ENCODE peak calls at places on chromosomes 11 and 22, in six cellular contexts. One of them, this sample, is unnamed. For H3K4me1, the result is how much of the 10 kb centered on the place peaks cover.

GRCh38 chr11:28089378-28089777 is 18.6 kb downstream of the KIF18A start:
- DNase-seq in thoracic aorta: no peak
- DNase-seq in H1: no peak
- DNase-seq in ovary: no peak
- DNase-seq in hepatocyte: no peak
- DNase-seq in uterus: no peak
- DNase-seq in this sample: no peak

GRCh38 chr11:73012121-73012863 is 129.8 kb downstream of the FCHSD2 start:
- DNase-seq in thoracic aorta: no peak
- DNase-seq in H1: no peak
- DNase-seq in hepatocyte: no peak
- DNase-seq in ovary: no peak
- DNase-seq in uterus: no peak
- DNase-seq in this sample: no peak

GRCh38 chr11:102026217-102026616 is 21.0 kb upstream of the CFAP300 start:
- DNase-seq in ovary: no peak
- DNase-seq in thoracic aorta: no peak
- DNase-seq in uterus: no peak
- DNase-seq in H1: no peak
- DNase-seq in hepatocyte: peak
- DNase-seq in this sample: no peak

GRCh38 chr11:57210731-57211335 is 26.2 kb downstream of the APLNR start:
- DNase-seq in ovary: no peak
- DNase-seq in hepatocyte: no peak
- DNase-seq in H1: no peak
- DNase-seq in uterus: peak
- DNase-seq in thoracic aorta: no peak
- DNase-seq in this sample: no peak

GRCh38 chr22:43317252-43317651 is 25.9 kb downstream of the SCUBE1 start:
- DNase-seq in uterus: no peak
- DNase-seq in thoracic aorta: no peak
- DNase-seq in hepatocyte: no peak
- DNase-seq in ovary: no peak
- DNase-seq in H1: no peak
- DNase-seq in this sample: no peak

GRCh38 chr11:3370268-3370870 is 8.6 kb downstream of the ZNF195 start:
- DNase-seq in uterus: no peak
- DNase-seq in H1: no peak
- DNase-seq in hepatocyte: no peak
- DNase-seq in thoracic aorta: no peak
- DNase-seq in ovary: no peak
- DNase-seq in this sample: no peak

GRCh38 chr11:102318469-102318868 is 1.2 kb downstream of the BIRC3 start:
- DNase-seq in hepatocyte: no peak
- DNase-seq in thoracic aorta: no peak
- DNase-seq in H1: no peak
- DNase-seq in ovary: no peak
- DNase-seq in uterus: no peak
- DNase-seq in this sample: no peak

GRCh38 chr11:43952401-43953342 is 10.2 kb downstream of the C11orf96 start:
- DNase-seq in hepatocyte: no peak
- DNase-seq in ovary: no peak
- DNase-seq in thoracic aorta: no peak
- DNase-seq in uterus: peak
- DNase-seq in H1: no peak
- DNase-seq in this sample: no peak

GRCh38 chr11:2862950-2863618 is 22.5 kb downstream of the CDKN1C start:
- DNase-seq in uterus: no peak
- DNase-seq in H1: no peak
- DNase-seq in hepatocyte: no peak
- DNase-seq in ovary: no peak
- DNase-seq in thoracic aorta: no peak
- DNase-seq in this sample: peak

GRCh38 chr11:114161486-114162250 is 102.2 kb downstream of the ZBTB16 start:
- DNase-seq in ovary: no peak
- DNase-seq in H1: no peak
- DNase-seq in uterus: no peak
- DNase-seq in hepatocyte: no peak
- DNase-seq in thoracic aorta: no peak
- DNase-seq in this sample: no peak

GRCh38 chr11:114159320-114159719 is 99.8 kb downstream of the ZBTB16 start:
- DNase-seq in thoracic aorta: no peak
- DNase-seq in hepatocyte: no peak
- DNase-seq in H1: no peak
- DNase-seq in ovary: no peak
- DNase-seq in uterus: no peak
- DNase-seq in this sample: no peak

GRCh38 chr11:114158886-114159285 is 99.4 kb downstream of the ZBTB16 start:
- DNase-seq in hepatocyte: no peak
- DNase-seq in thoracic aorta: no peak
- DNase-seq in ovary: no peak
- DNase-seq in uterus: no peak
- DNase-seq in H1: no peak
- DNase-seq in this sample: no peak

GRCh38 chr11:114160884-114161283 is 101.4 kb downstream of the ZBTB16 start:
- DNase-seq in ovary: no peak
- DNase-seq in hepatocyte: no peak
- DNase-seq in uterus: no peak
- DNase-seq in H1: no peak
- DNase-seq in thoracic aorta: no peak
- DNase-seq in this sample: no peak

GRCh38 chr11:114159802-114160588 is 100.5 kb downstream of the ZBTB16 start:
- DNase-seq in hepatocyte: peak
- DNase-seq in thoracic aorta: peak
- DNase-seq in ovary: peak
- DNase-seq in uterus: peak
- DNase-seq in H1: no peak
- DNase-seq in this sample: peak
- H3K4me1 ChIP-seq in hepatocyte: half or more
- H3K4me1 ChIP-seq in thoracic aorta: half or more
- H3K4me1 ChIP-seq in ovary: half or more
- H3K4me1 ChIP-seq in uterus: under half
- H3K4me1 ChIP-seq in H1: under half
- H3K4me1 ChIP-seq in this sample: half or more

DNA sequence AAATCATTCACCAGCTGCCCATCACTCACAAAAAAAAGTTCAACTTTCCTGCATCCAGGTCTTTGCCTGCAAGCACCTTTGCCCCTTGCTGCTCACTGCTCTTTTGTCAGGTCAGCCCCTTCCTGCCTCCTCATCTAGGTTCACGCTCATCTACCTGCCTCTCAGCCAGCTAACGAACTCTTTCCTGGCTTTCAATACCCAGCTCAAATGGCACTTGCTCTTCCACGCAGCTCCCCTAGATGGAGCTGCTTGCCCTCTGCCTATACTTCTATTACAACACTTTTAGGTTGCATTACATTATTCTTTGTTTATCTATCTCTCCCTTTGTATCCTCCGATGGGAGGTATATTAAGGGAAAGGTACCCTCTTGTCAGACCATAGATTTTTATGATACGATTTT is 78.9 kb upstream of the TBCEL start:
- DNase-seq in ovary: no peak
- DNase-seq in thoracic aorta: no peak
- DNase-seq in hepatocyte: no peak
- DNase-seq in uterus: no peak
- DNase-seq in H1: no peak
- DNase-seq in this sample: no peak
- TF ChIP-seq CTCF in ovary: no peak
- TF ChIP-seq CTCF in thoracic aorta: no peak
- TF ChIP-seq CTCF in hepatocyte: no peak
- TF ChIP-seq CTCF in uterus: no peak
- TF ChIP-seq CTCF in H1: peak
- TF ChIP-seq CTCF in this sample: peak

GRCh38 chr11:33868646-33869461 is 23.0 kb downstream of the LMO2 start:
- DNase-seq in hepatocyte: peak
- DNase-seq in ovary: peak
- DNase-seq in uterus: no peak
- DNase-seq in thoracic aorta: no peak
- DNase-seq in H1: no peak
- DNase-seq in this sample: no peak
- H3K4me1 ChIP-seq in hepatocyte: under half
- H3K4me1 ChIP-seq in ovary: under half
- H3K4me1 ChIP-seq in uterus: under half
- H3K4me1 ChIP-seq in thoracic aorta: under half
- H3K4me1 ChIP-seq in H1: under half
- H3K4me1 ChIP-seq in this sample: under half

DNA sequence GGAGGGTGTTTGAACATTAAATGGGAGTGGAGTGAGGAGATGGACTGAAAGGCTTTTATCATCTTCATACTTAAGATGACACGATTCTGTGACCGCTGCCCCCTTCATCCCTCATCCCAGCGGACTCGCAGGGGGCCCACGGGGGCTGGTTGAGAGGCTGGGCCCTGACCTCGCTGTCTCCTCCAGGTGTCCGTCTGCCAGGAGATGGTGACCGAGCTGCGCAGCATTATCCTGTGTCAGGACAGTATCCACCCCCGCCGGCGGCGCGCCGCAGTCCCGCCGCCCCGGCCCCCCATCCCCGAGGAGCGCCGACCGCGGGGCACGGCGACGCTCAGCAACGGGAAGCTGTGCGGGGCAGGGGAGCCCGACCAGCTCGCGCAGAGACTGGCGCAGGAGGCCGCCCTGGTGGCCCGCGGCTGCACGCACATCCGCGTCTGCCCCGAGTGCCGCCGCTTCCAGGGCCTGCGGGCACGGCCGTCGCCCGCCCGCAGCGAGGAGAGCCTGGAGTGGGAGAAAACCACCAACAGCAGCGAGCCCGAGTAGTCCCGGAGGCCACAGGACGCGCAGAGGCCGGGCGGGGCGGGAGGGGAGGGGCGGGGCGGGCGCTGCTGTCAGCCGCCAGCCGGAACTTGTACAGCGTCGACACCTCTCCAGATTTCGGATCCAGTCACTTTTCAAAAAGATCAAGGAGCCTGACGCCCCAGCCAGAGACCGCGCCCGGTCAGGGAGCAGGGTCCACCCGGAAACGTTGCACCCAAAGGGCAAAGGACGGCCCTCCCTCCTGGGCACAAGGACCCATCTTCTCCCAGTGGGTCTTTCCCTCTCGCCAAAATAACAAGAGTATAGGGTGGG is 38.0 kb upstream of the TBCEL start:
- DNase-seq in H1: no peak
- DNase-seq in uterus: peak
- DNase-seq in hepatocyte: peak
- DNase-seq in ovary: peak
- DNase-seq in thoracic aorta: no peak
- DNase-seq in this sample: peak
- TF ChIP-seq CTCF in H1: peak
- TF ChIP-seq CTCF in uterus: no peak
- TF ChIP-seq CTCF in hepatocyte: peak
- TF ChIP-seq CTCF in ovary: no peak
- TF ChIP-seq CTCF in thoracic aorta: peak
- TF ChIP-seq CTCF in this sample: peak

GRCh38 chr11:19701421-19701820 is 11.2 kb upstream of the NAV2 start:
- DNase-seq in ovary: no peak
- DNase-seq in H1: no peak
- DNase-seq in hepatocyte: no peak
- DNase-seq in thoracic aorta: no peak
- DNase-seq in uterus: no peak
- DNase-seq in this sample: no peak

GRCh38 chr11:19704213-19704612 is 8.4 kb upstream of the NAV2 start:
- DNase-seq in uterus: no peak
- DNase-seq in ovary: no peak
- DNase-seq in thoracic aorta: no peak
- DNase-seq in hepatocyte: no peak
- DNase-seq in H1: no peak
- DNase-seq in this sample: no peak

GRCh38 chr11:19705936-19706335 is 6.7 kb upstream of the NAV2 start:
- DNase-seq in thoracic aorta: no peak
- DNase-seq in hepatocyte: no peak
- DNase-seq in uterus: no peak
- DNase-seq in H1: no peak
- DNase-seq in ovary: no peak
- DNase-seq in this sample: no peak

GRCh38 chr11:19702620-19703019 is 10.0 kb upstream of the NAV2 start:
- DNase-seq in uterus: no peak
- DNase-seq in hepatocyte: no peak
- DNase-seq in ovary: no peak
- DNase-seq in thoracic aorta: no peak
- DNase-seq in H1: no peak
- DNase-seq in this sample: no peak

GRCh38 chr11:19703211-19703610 is 9.4 kb upstream of the NAV2 start:
- DNase-seq in hepatocyte: no peak
- DNase-seq in uterus: no peak
- DNase-seq in ovary: no peak
- DNase-seq in thoracic aorta: no peak
- DNase-seq in H1: no peak
- DNase-seq in this sample: no peak
- H3K4me1 ChIP-seq in hepatocyte: under half
- H3K4me1 ChIP-seq in uterus: under half
- H3K4me1 ChIP-seq in ovary: under half
- H3K4me1 ChIP-seq in thoracic aorta: half or more
- H3K4me1 ChIP-seq in H1: under half
- H3K4me1 ChIP-seq in this sample: under half